ENCODE peak calls at places on chromosomes 11 and 22, in five cellular contexts. L is choroid plexus epithelial cell, X is CD14-positive monocyte, G is colonic mucosa, Y is coronary artery. O is an unnamed sample.

GRCh38 chr22:45887202-45888131 is 89.5 kb downstream of the WNT7B start:
- DNase-seq in L (no peak), X (peak; percentile 25), G (no peak), Y (no peak), O (peak; percentile 96)

GRCh38 chr11:19027829-19028595 is 32.5 kb downstream of the MRGPRX2 start:
- DNase-seq in L (peak; percentile 34), X (no peak), G (no peak), Y (no peak), O (peak; percentile 25)

GRCh38 chr11:16280256-16280682 is 76.1 kb downstream of the SOX6 start:
- DNase-seq in L (no peak), X (no peak), G (peak; percentile 93), Y (no peak), O (peak; percentile 79)

GRCh38 chr22:24322522-24322921 is 51.9 kb downstream of the SPECC1L start:
- DNase-seq in L (no peak), X (no peak), G (no peak), Y (no peak), O (no peak)

GRCh38 chr11:101880208-101880607 is 34.6 kb upstream of the CEP126 start:
- DNase-seq in L (peak; percentile 91), X (no peak), G (no peak), Y (no peak), O (peak; percentile 28)

GRCh38 chr11:75495749-75496641 is 29.7 kb downstream of the GDPD5 start:
- DNase-seq in L (no peak), X (no peak), G (no peak), Y (peak; percentile 59), O (no peak)

GRCh38 chr22:18998998-18999397 is 62.9 kb upstream of the PRODH start:
- DNase-seq in L (no peak), X (no peak), G (no peak), Y (no peak), O (no peak)

GRCh38 chr11:118679483-118679882 is at the start of gene TREH:
- DNase-seq in L (no peak), X (no peak), G (peak; percentile 91), Y (peak; percentile 47), O (peak; percentile 60)

GRCh38 chr11:129814244-129814992 is 1.2 kb upstream of the TMEM45B start:
- DNase-seq in L (no peak), X (no peak), G (no peak), Y (no peak), O (no peak)

GRCh38 chr11:115267871-115268270 is 236.3 kb downstream of the CADM1 start:
- DNase-seq in L (no peak), X (no peak), G (no peak), Y (no peak), O (no peak)

GRCh38 chr11:75337195-75337654 is 14.2 kb downstream of the ARRB1 start:
- DNase-seq in L (no peak), X (peak; percentile 77), G (no peak), Y (no peak), O (no peak)

GRCh38 chr22:32994046-32994827 is 63.9 kb downstream of the SYN3 start:
- DNase-seq in L (no peak), X (no peak), G (no peak), Y (no peak), O (no peak)

GRCh38 chr11:74055938-74056337 is 47.1 kb upstream of the UCP3 start:
- DNase-seq in L (peak; percentile 93), X (no peak), G (no peak), Y (no peak), O (no peak)

GRCh38 chr22:46064966-46065666 is 85.2 kb upstream of the PPARA start:
- DNase-seq in L (no peak), X (no peak), G (no peak), Y (peak; percentile 68), O (no peak)

GRCh38 chr22:23882370-23882769 is 11.8 kb upstream of the MIF start:
- DNase-seq in L (no peak), X (no peak), G (no peak), Y (no peak), O (no peak)

GRCh38 chr11:12157241-12157661 is 46.9 kb downstream of the MICAL2 start:
- DNase-seq in L (peak; percentile 84), X (no peak), G (no peak), Y (peak; percentile 65), O (no peak)

GRCh38 chr11:103359221-103359620 is 250.0 kb downstream of the DYNC2H1 start:
- DNase-seq in L (peak; percentile 53), X (no peak), G (no peak), Y (no peak), O (no peak)

GRCh38 chr11:112878228-112878627 is 83.0 kb upstream of the NCAM1 start:
- DNase-seq in L (no peak), X (no peak), G (no peak), Y (no peak), O (no peak)

GRCh38 chr11:70263363-70263762 is 7.1 kb upstream of the PPFIA1 start:
- DNase-seq in L (no peak), X (no peak), G (no peak), Y (no peak), O (no peak)

DNA sequence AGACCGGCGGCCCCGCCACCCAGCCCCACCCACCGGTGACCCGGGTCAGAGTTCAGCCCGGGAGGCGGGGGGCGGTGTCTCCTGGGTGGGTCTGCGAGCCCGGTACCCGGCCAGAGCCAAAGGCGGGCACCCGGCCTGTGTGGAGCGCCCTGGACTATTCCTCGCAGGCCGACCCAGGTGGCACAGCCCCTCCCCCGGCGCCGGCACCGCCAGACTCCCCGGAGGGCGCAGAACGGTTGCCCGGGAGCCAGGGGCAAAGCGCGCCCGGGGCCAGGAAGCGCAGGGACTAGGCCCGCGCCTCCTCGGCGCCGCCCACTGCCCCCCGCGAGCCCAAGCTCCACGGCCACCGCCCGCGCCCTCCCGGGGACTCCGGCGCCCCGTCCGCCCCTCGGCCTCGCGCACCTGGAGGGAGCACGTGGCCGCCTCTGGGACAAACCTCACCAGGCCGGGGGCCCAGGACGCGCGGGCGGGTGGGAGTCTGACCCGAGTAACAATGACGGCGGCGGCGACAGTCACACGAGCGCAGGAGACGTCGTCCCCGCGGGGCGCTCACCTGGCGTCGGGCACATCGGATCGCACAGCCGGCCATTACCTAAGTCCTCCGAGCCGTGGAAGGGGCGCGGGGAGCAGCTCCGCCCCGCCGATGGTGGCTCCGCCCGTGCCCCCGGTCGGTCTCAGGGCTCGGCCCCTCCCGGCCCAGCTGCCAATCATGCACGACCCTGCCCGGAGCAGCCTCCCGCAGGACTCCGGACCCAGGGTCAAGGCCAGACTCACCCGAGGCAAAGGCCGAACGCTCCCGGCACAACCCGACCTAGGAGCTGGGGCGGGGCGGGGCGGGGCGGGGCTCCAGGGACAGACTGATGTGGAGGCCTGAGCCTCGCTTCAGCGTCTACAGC is 7.5 kb downstream of the PLXNB2 start:
- DNase-seq in L (no peak), X (no peak), G (peak; percentile 95), Y (no peak), O (peak; percentile 46)
- TF ChIP-seq CTCF in L (no peak), X (no peak), G (no peak), Y (no peak), O (no peak)

GRCh38 chr11:104549019-104549418 is 349.2 kb downstream of the CASP12 start:
- DNase-seq in L (no peak), X (no peak), G (no peak), Y (no peak), O (no peak)

GRCh38 chr11:104546486-104546885 is 351.8 kb downstream of the CASP12 start:
- DNase-seq in L (no peak), X (no peak), G (no peak), Y (no peak), O (no peak)

DNA sequence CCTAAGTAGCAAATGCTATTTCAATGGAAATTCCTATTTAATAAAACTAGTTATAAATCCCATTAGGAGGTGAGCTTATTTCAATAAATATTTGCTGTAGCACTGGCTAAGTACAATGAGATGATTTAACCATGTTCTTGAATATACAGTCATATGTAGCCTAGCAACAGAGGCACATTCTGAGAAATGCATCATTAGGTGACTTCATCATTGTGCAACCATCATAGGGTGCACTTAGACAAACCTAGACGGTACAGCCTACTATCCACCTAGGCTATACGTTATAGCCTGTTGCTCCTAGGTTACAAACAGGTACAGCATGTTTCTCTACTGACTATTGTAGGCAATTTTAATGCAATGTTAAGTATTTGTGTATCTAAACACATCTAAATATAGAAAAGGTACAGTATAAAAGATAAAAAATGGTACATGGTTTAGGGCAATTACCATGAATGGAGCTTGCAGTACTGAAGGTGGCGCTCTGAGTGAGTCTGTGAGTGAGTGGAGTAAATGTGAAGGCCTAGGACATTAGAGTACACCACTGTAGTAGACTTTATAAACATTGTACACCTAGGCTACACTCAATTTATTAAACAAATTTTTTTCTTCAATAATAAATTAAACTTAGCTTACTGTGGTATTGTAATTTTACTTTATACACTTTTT is 350.1 kb downstream of the CASP12 start:
- DNase-seq in L (peak; percentile 58), X (no peak), G (no peak), Y (no peak), O (no peak)
- TF ChIP-seq CTCF in L (peak; percentile 3), X (no peak), G (no peak), Y (no peak), O (no peak)

GRCh38 chr11:20632169-20632532 is 32.7 kb downstream of the SLC6A5 start:
- DNase-seq in L (no peak), X (no peak), G (no peak), Y (no peak), O (no peak)

GRCh38 chr11:20634781-20635180 is 34.6 kb upstream of the NELL1 start:
- DNase-seq in L (no peak), X (no peak), G (no peak), Y (no peak), O (no peak)

GRCh38 chr11:20631525-20632168 is 32.2 kb downstream of the SLC6A5 start:
- DNase-seq in L (no peak), X (no peak), G (no peak), Y (no peak), O (no peak)

GRCh38 chr11:20638074-20638473 is 31.3 kb upstream of the NELL1 start:
- DNase-seq in L (no peak), X (no peak), G (no peak), Y (no peak), O (no peak)

DNA sequence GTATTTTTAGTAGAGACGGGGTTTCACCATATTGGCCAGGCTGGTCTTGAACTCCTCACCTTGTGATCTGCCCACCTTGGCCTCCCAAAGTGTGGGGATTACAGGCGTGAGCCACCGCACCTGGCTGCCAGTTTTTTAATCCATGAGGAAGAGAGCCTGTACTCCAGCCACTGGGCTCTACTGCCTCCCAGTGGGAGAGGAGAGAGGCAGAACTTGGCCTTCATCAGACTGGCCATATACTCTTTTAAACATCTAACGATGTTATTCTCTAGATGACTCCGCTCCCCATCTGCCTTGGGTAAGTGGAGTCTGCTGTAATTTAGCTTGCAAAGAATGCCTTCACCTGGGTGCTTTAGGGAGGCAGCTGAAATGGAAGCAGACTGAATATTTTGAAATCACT is 34.6 kb downstream of the SLC6A5 start:
- DNase-seq in L (no peak), X (no peak), G (no peak), Y (no peak), O (no peak)
- TF ChIP-seq CTCF in L (no peak), X (no peak), G (no peak), Y (no peak), O (no peak)

DNA sequence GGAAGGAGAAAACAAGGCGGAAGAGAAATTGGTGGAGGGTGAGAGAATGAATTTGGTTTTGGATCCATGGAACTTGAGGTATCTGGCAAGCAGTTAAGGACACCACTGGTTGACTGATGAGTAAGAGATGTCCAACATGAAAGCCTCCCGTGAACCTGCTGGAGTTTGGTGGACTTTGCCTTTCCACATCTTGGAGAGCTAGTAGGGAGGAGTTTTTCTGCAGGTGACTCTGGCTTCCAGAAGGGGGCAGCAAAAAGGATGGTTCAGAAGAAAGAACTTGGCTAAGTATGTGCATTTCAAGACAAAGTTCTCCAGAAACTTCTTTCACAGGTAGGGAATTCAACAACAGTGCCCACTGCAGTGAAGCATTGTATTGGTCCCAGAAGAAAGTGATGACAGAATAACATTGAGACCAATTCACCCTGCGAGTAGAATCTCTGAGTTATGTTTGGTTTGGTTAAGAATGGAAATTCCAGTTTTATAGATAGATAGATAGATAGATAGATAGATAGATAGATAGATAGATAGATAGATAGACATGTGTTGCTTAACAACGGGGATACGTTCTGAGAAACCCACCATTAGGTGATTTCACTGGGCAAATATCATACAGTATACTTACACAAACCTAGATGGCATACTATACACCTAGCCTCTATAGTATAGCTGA is 28.5 kb downstream of the DCDC1 start:
- DNase-seq in L (peak; percentile 71), X (no peak), G (peak; percentile 21), Y (no peak), O (peak; percentile 10)
- TF ChIP-seq CTCF in L (peak; percentile 82), X (peak; percentile 52), G (peak; percentile 38), Y (no peak), O (peak; percentile 27)

O was measured in Calu3.